ENCODE peak calls at places on chromosomes 3 and 15, in seven cellular contexts. One of them, this sample, is unnamed.

GRCh38 chr3:183377307-183377959 is 51.0 kb downstream of the MCF2L2 start:
- DNase-seq in OCI-LY7: no peak
- DNase-seq in mesendoderm: no peak
- DNase-seq in tibial nerve: no peak
- DNase-seq in transverse colon: no peak
- DNase-seq in left ventricle myocardium inferior: no peak
- DNase-seq in SK-N-SH: no peak
- DNase-seq in this sample: no peak

GRCh38 chr15:89728254-89728653 is 22.8 kb downstream of the MESP1 start:
- DNase-seq in left ventricle myocardium inferior: no peak
- DNase-seq in mesendoderm: no peak
- DNase-seq in tibial nerve: no peak
- DNase-seq in transverse colon: no peak
- DNase-seq in OCI-LY7: no peak
- DNase-seq in SK-N-SH: no peak
- DNase-seq in this sample: no peak

GRCh38 chr3:18153571-18154173 is 271.5 kb downstream of the SATB1 start:
- DNase-seq in tibial nerve: no peak
- DNase-seq in transverse colon: no peak
- DNase-seq in mesendoderm: peak; percentile 51
- DNase-seq in SK-N-SH: no peak
- DNase-seq in left ventricle myocardium inferior: no peak
- DNase-seq in OCI-LY7: no peak
- DNase-seq in this sample: peak; percentile 29

GRCh38 chr3:102400142-102400541 is 34.7 kb upstream of the ZPLD1 start:
- DNase-seq in OCI-LY7: no peak
- DNase-seq in mesendoderm: no peak
- DNase-seq in left ventricle myocardium inferior: no peak
- DNase-seq in tibial nerve: no peak
- DNase-seq in transverse colon: no peak
- DNase-seq in SK-N-SH: no peak
- DNase-seq in this sample: no peak

GRCh38 chr3:71725279-71725991 is at the start of gene EIF4E3:
- DNase-seq in SK-N-SH: peak; percentile 93
- DNase-seq in mesendoderm: peak; percentile 45
- DNase-seq in transverse colon: peak; percentile 42
- DNase-seq in left ventricle myocardium inferior: peak; percentile 26
- DNase-seq in tibial nerve: no peak
- DNase-seq in OCI-LY7: no peak
- DNase-seq in this sample: peak; percentile 81

GRCh38 chr15:52338891-52339290 is 43.3 kb upstream of the MYO5C start:
- DNase-seq in transverse colon: no peak
- DNase-seq in SK-N-SH: no peak
- DNase-seq in left ventricle myocardium inferior: no peak
- DNase-seq in tibial nerve: no peak
- DNase-seq in mesendoderm: no peak
- DNase-seq in OCI-LY7: no peak
- DNase-seq in this sample: no peak

GRCh38 chr3:54212723-54213122 is 90.4 kb downstream of the CACNA2D3 start:
- DNase-seq in tibial nerve: no peak
- DNase-seq in SK-N-SH: no peak
- DNase-seq in mesendoderm: peak; percentile 68
- DNase-seq in left ventricle myocardium inferior: no peak
- DNase-seq in OCI-LY7: no peak
- DNase-seq in transverse colon: no peak
- DNase-seq in this sample: no peak

GRCh38 chr15:62584301-62585235 is 419.5 kb upstream of the C2CD4B start:
- DNase-seq in tibial nerve: no peak
- DNase-seq in left ventricle myocardium inferior: no peak
- DNase-seq in mesendoderm: no peak
- DNase-seq in SK-N-SH: no peak
- DNase-seq in transverse colon: no peak
- DNase-seq in OCI-LY7: no peak
- DNase-seq in this sample: no peak

GRCh38 chr15:55343168-55343567 is 24.1 kb downstream of the PIGB start:
- DNase-seq in OCI-LY7: no peak
- DNase-seq in tibial nerve: no peak
- DNase-seq in mesendoderm: no peak
- DNase-seq in transverse colon: no peak
- DNase-seq in SK-N-SH: peak; percentile 74
- DNase-seq in left ventricle myocardium inferior: no peak
- DNase-seq in this sample: no peak

GRCh38 chr15:77821188-77821958 is 188.7 kb upstream of the LINGO1 start:
- DNase-seq in mesendoderm: peak; percentile 63
- DNase-seq in OCI-LY7: peak; percentile 64
- DNase-seq in left ventricle myocardium inferior: peak; percentile 42
- DNase-seq in transverse colon: peak; percentile 46
- DNase-seq in SK-N-SH: peak; percentile 88
- DNase-seq in tibial nerve: peak; percentile 50
- DNase-seq in this sample: peak; percentile 85

GRCh38 chr3:133887951-133888703 is 7.6 kb downstream of the RAB6B start:
- DNase-seq in transverse colon: no peak
- DNase-seq in OCI-LY7: no peak
- DNase-seq in mesendoderm: no peak
- DNase-seq in left ventricle myocardium inferior: no peak
- DNase-seq in tibial nerve: no peak
- DNase-seq in SK-N-SH: no peak
- DNase-seq in this sample: no peak

GRCh38 chr3:51982352-51982837 is 940 bp upstream of the ACY1 start:
- DNase-seq in mesendoderm: peak; percentile 88
- DNase-seq in tibial nerve: no peak
- DNase-seq in SK-N-SH: peak; percentile 87
- DNase-seq in OCI-LY7: peak; percentile 39
- DNase-seq in transverse colon: peak; percentile 83
- DNase-seq in left ventricle myocardium inferior: no peak
- DNase-seq in this sample: peak; percentile 68

GRCh38 chr3:193930247-193930646 is 205.7 kb upstream of the HES1 start:
- DNase-seq in SK-N-SH: no peak
- DNase-seq in mesendoderm: no peak
- DNase-seq in OCI-LY7: no peak
- DNase-seq in transverse colon: no peak
- DNase-seq in left ventricle myocardium inferior: no peak
- DNase-seq in tibial nerve: no peak
- DNase-seq in this sample: no peak

GRCh38 chr15:66580643-66581042 is 14.8 kb upstream of the LCTL start:
- DNase-seq in OCI-LY7: no peak
- DNase-seq in transverse colon: no peak
- DNase-seq in tibial nerve: peak; percentile 10
- DNase-seq in SK-N-SH: no peak
- DNase-seq in mesendoderm: no peak
- DNase-seq in left ventricle myocardium inferior: peak; percentile 55
- DNase-seq in this sample: no peak

GRCh38 chr15:80367094-80367493 is 37.1 kb upstream of the ARNT2 start:
- DNase-seq in left ventricle myocardium inferior: no peak
- DNase-seq in OCI-LY7: peak; percentile 46
- DNase-seq in SK-N-SH: peak; percentile 9
- DNase-seq in transverse colon: no peak
- DNase-seq in tibial nerve: no peak
- DNase-seq in mesendoderm: peak; percentile 75
- DNase-seq in this sample: peak; percentile 34

DNA sequence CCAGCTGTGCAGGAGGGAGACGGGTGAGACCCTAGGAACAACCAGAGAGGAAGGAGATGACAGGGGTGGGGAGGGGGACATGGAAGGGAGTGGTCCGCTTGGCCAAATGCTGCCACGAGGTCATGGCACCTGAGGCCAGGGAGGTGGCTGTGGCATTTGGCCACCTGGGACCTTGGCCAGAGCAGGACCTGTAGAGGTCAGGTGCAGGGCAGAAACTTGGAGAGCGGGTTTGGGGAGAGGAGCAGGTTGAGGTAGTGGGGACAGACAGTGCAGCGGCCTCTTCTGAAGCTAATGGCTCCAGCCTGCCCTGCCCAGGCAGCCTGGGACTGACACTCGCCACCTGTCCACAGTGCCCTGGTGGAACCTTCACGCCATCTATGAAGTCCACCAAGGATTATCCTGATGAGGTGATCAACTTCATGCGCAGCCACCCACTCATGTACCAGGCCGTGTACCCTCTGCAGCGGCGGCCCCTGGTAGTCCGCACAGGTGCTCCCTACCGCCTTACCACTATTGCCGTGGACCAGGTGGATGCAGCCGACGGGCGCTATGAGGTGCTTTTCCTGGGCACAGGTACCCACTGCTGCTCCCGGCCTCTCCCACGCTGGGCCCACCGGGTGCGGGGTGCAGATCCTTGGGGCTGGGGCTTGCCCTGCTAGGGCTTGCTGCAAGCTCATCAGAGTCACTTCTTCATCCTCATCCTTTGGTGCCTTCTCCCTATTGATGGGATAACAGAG is 7.0 kb upstream of the GNAT1 start:
- DNase-seq in left ventricle myocardium inferior: no peak
- DNase-seq in mesendoderm: no peak
- DNase-seq in OCI-LY7: no peak
- DNase-seq in SK-N-SH: no peak
- DNase-seq in transverse colon: no peak
- DNase-seq in tibial nerve: no peak
- DNase-seq in this sample: no peak
- H3K27ac ChIP-seq in left ventricle myocardium inferior: no peak overlapping the region
- H3K27ac ChIP-seq in mesendoderm: no peak overlapping the region
- H3K27ac ChIP-seq in OCI-LY7: no peak overlapping the region
- H3K27ac ChIP-seq in SK-N-SH: no peak overlapping the region
- H3K27ac ChIP-seq in transverse colon: no peak overlapping the region
- H3K27ac ChIP-seq in tibial nerve: no peak overlapping the region
- H3K27ac ChIP-seq in this sample: no peak overlapping the region

DNA sequence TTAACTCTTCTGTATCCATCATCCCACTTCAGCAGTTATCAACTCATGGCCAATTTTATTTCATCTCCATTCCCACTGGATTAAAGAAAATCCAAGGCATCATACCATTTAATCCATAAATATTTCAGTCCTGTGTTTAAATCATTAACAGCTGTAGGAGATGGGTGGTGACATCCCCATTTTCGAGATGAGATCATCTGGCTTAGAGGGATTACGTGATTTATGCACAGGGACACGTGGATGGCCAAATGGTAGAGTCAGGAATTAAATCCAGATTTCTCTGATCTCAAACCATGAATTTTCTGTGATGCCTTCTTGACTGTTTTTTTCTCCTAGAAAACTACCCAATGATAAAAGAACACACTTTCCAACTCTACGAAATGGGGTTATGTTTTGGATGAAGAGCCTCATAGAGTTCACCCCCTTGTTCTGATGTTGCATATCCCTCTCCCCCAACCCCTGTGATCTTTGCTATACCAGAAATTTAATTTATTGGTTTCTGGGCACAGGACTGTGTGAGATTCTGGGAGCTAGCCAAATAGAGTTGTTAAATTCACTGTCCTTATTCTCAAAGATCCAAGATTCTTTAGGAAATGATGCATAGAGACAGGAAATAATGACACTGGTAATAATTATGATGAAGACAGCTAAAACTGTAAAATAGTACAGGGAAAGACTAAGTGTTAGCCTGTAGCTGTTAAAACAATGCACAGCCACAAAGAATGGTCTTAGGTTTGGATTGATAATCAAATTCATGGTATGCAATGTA is 7.4 kb downstream of the ZNF589 start:
- DNase-seq in tibial nerve: no peak
- DNase-seq in transverse colon: no peak
- DNase-seq in OCI-LY7: no peak
- DNase-seq in SK-N-SH: no peak
- DNase-seq in mesendoderm: no peak
- DNase-seq in left ventricle myocardium inferior: no peak
- DNase-seq in this sample: no peak
- H3K27ac ChIP-seq in tibial nerve: peak overlapping the region; percentile 74
- H3K27ac ChIP-seq in transverse colon: no peak overlapping the region
- H3K27ac ChIP-seq in OCI-LY7: no peak overlapping the region
- H3K27ac ChIP-seq in SK-N-SH: peak overlapping the region; percentile 68
- H3K27ac ChIP-seq in mesendoderm: no peak overlapping the region
- H3K27ac ChIP-seq in left ventricle myocardium inferior: peak overlapping the region; percentile 16
- H3K27ac ChIP-seq in this sample: no peak overlapping the region

GRCh38 chr3:81922404-81922803 is 161.0 kb upstream of the GBE1 start:
- DNase-seq in transverse colon: no peak
- DNase-seq in SK-N-SH: no peak
- DNase-seq in left ventricle myocardium inferior: no peak
- DNase-seq in tibial nerve: no peak
- DNase-seq in OCI-LY7: no peak
- DNase-seq in mesendoderm: no peak
- DNase-seq in this sample: no peak

GRCh38 chr3:81927811-81928210 is 166.4 kb upstream of the GBE1 start:
- DNase-seq in left ventricle myocardium inferior: no peak
- DNase-seq in mesendoderm: no peak
- DNase-seq in transverse colon: no peak
- DNase-seq in SK-N-SH: no peak
- DNase-seq in OCI-LY7: no peak
- DNase-seq in tibial nerve: no peak
- DNase-seq in this sample: no peak

GRCh38 chr3:81920805-81921204 is 159.4 kb upstream of the GBE1 start:
- DNase-seq in tibial nerve: no peak
- DNase-seq in mesendoderm: no peak
- DNase-seq in OCI-LY7: no peak
- DNase-seq in left ventricle myocardium inferior: no peak
- DNase-seq in SK-N-SH: peak; percentile 12
- DNase-seq in transverse colon: no peak
- DNase-seq in this sample: no peak

GRCh38 chr3:81925385-81925784 is 163.9 kb upstream of the GBE1 start:
- DNase-seq in tibial nerve: no peak
- DNase-seq in left ventricle myocardium inferior: no peak
- DNase-seq in SK-N-SH: no peak
- DNase-seq in OCI-LY7: no peak
- DNase-seq in transverse colon: no peak
- DNase-seq in mesendoderm: no peak
- DNase-seq in this sample: no peak

GRCh38 chr3:81923038-81923437 is 161.6 kb upstream of the GBE1 start:
- DNase-seq in tibial nerve: no peak
- DNase-seq in left ventricle myocardium inferior: no peak
- DNase-seq in SK-N-SH: no peak
- DNase-seq in OCI-LY7: no peak
- DNase-seq in mesendoderm: no peak
- DNase-seq in transverse colon: no peak
- DNase-seq in this sample: no peak
- H3K27ac ChIP-seq in tibial nerve: no peak overlapping the region
- H3K27ac ChIP-seq in left ventricle myocardium inferior: no peak overlapping the region
- H3K27ac ChIP-seq in SK-N-SH: no peak overlapping the region
- H3K27ac ChIP-seq in OCI-LY7: no peak overlapping the region
- H3K27ac ChIP-seq in mesendoderm: no peak overlapping the region
- H3K27ac ChIP-seq in transverse colon: no peak overlapping the region
- H3K27ac ChIP-seq in this sample: no peak overlapping the region

GRCh38 chr3:11566916-11567315 is 76.8 kb downstream of the VGLL4 start:
- DNase-seq in SK-N-SH: peak; percentile 62
- DNase-seq in tibial nerve: no peak
- DNase-seq in mesendoderm: peak; percentile 74
- DNase-seq in transverse colon: no peak
- DNase-seq in OCI-LY7: no peak
- DNase-seq in left ventricle myocardium inferior: no peak
- DNase-seq in this sample: peak; percentile 70

GRCh38 chr3:11569156-11569741 is 74.5 kb downstream of the VGLL4 start:
- DNase-seq in left ventricle myocardium inferior: no peak
- DNase-seq in mesendoderm: no peak
- DNase-seq in transverse colon: no peak
- DNase-seq in SK-N-SH: no peak
- DNase-seq in OCI-LY7: no peak
- DNase-seq in tibial nerve: no peak
- DNase-seq in this sample: no peak

GRCh38 chr3:11570251-11570650 is 73.5 kb downstream of the VGLL4 start:
- DNase-seq in mesendoderm: no peak
- DNase-seq in OCI-LY7: no peak
- DNase-seq in SK-N-SH: no peak
- DNase-seq in transverse colon: no peak
- DNase-seq in left ventricle myocardium inferior: no peak
- DNase-seq in tibial nerve: no peak
- DNase-seq in this sample: no peak

GRCh38 chr3:11567516-11568467 is 75.9 kb downstream of the VGLL4 start:
- DNase-seq in OCI-LY7: no peak
- DNase-seq in transverse colon: no peak
- DNase-seq in tibial nerve: no peak
- DNase-seq in left ventricle myocardium inferior: no peak
- DNase-seq in SK-N-SH: no peak
- DNase-seq in mesendoderm: no peak
- DNase-seq in this sample: no peak

GRCh38 chr3:11568503-11569155 is 75.1 kb downstream of the VGLL4 start:
- DNase-seq in transverse colon: peak; percentile 46
- DNase-seq in left ventricle myocardium inferior: peak; percentile 62
- DNase-seq in SK-N-SH: no peak
- DNase-seq in mesendoderm: no peak
- DNase-seq in tibial nerve: peak; percentile 72
- DNase-seq in OCI-LY7: no peak
- DNase-seq in this sample: no peak
- H3K27ac ChIP-seq in transverse colon: peak overlapping the region; percentile 83
- H3K27ac ChIP-seq in left ventricle myocardium inferior: peak overlapping the region; percentile 84
- H3K27ac ChIP-seq in SK-N-SH: peak overlapping the region; percentile 99
- H3K27ac ChIP-seq in mesendoderm: no peak overlapping the region
- H3K27ac ChIP-seq in tibial nerve: peak overlapping the region; percentile 97
- H3K27ac ChIP-seq in OCI-LY7: no peak overlapping the region
- H3K27ac ChIP-seq in this sample: no peak overlapping the region

This sample was measured in neural progenitor cell.